ENCODE peak calls at places on chromosomes 4 and X, in seven cellular contexts. X is heart left ventricle, O is GM20000, V is lower leg skin, Q is dorsolateral prefrontal cortex, S is tibial artery, R is HCT116. I is an unnamed sample.

GRCh38 chr4:150482581-150482980 is 99.4 kb upstream of the MAB21L2 start:
- DNase-seq in S (no peak), O (no peak), V (no peak), R (no peak), X (no peak), Q (no peak), I (no peak)

GRCh38 chr4:185587444-185588161 is 52.3 kb upstream of the PDLIM3 start:
- DNase-seq in V (no peak), O (peak), Q (no peak), S (no peak), X (no peak), R (no peak), I (peak)

GRCh38 chr4:78688385-78688784 is 87.8 kb upstream of the BMP2K start:
- DNase-seq in R (no peak), O (no peak), V (no peak), S (no peak), X (no peak), Q (no peak), I (no peak)

GRCh38 chr4:31613946-31614623 is 893.9 kb downstream of the PCDH7 start:
- DNase-seq in V (no peak), Q (no peak), R (no peak), X (no peak), S (no peak), O (no peak), I (no peak)

GRCh38 chr4:53974561-53974960 is 89.8 kb downstream of the CHIC2 start:
- DNase-seq in X (no peak), R (no peak), Q (no peak), V (no peak), S (no peak), O (no peak), I (no peak)

GRCh38 chrX:7318246-7318645 is 170.3 kb upstream of the PUDP start:
- DNase-seq in X (no peak), Q (no peak), V (no peak), R (no peak), O (no peak), S (no peak), I (no peak)

GRCh38 chr4:21769404-21770147 is 179.0 kb downstream of the KCNIP4 start:
- DNase-seq in O (no peak), S (no peak), V (no peak), R (no peak), X (no peak), Q (no peak), I (no peak)

GRCh38 chr4:123116412-123116811 is 194.0 kb upstream of the NUDT6 start:
- DNase-seq in O (no peak), V (no peak), S (no peak), X (no peak), Q (no peak), R (no peak), I (no peak)

GRCh38 chr4:108492816-108493595 is 127.4 kb upstream of the RPL34 start:
- DNase-seq in Q (no peak), S (no peak), R (peak), V (no peak), X (no peak), O (no peak), I (no peak)

GRCh38 chrX:74420194-74421035 is 878 bp upstream of the SLC16A2 start:
- DNase-seq in R (no peak), O (peak), X (peak), V (peak), Q (peak), S (peak), I (no peak)

GRCh38 chr4:25921922-25922321 is 7.9 kb downstream of the SMIM20 start:
- DNase-seq in S (no peak), X (no peak), Q (no peak), V (no peak), R (no peak), O (no peak), I (no peak)

GRCh38 chr4:55887594-55887993 is 34.1 kb downstream of the EXOC1 start:
- DNase-seq in X (no peak), R (no peak), O (no peak), Q (no peak), S (no peak), V (no peak), I (no peak)

GRCh38 chr4:83851261-83852084 is 315.6 kb downstream of the GPAT3 start:
- DNase-seq in X (no peak), Q (no peak), R (peak), S (no peak), V (no peak), O (no peak), I (no peak)

GRCh38 chrX:108347800-108348199 is 90.4 kb downstream of the COL4A6 start:
- DNase-seq in O (no peak), X (no peak), S (no peak), Q (no peak), R (no peak), V (no peak), I (no peak)

GRCh38 chr4:20298986-20299385 is 47.3 kb downstream of the SLIT2 start:
- DNase-seq in Q (no peak), R (no peak), V (no peak), O (no peak), X (no peak), S (no peak), I (no peak)

GRCh38 chrX:30224541-30224940 is 5.9 kb upstream of the MAGEB3 start:
- DNase-seq in V (no peak), Q (no peak), X (no peak), R (no peak), S (no peak), O (no peak), I (no peak)

GRCh38 chr4:56128231-56128630 is 179.5 kb downstream of the CEP135 start:
- DNase-seq in O (no peak), V (no peak), Q (no peak), X (no peak), S (no peak), R (no peak), I (no peak)

GRCh38 chr4:103634236-103634635 is 85.5 kb downstream of the TACR3 start:
- DNase-seq in V (no peak), O (no peak), S (no peak), X (no peak), R (peak), Q (no peak), I (no peak)

GRCh38 chr4:118076958-118077766 is 42.9 kb downstream of the NDST3 start:
- DNase-seq in X (no peak), O (peak), V (no peak), R (peak), S (no peak), Q (no peak), I (no peak)

GRCh38 chr4:110970642-110971041 is 347.8 kb upstream of the PITX2 start:
- DNase-seq in Q (no peak), S (no peak), V (no peak), R (peak), O (peak), X (no peak), I (no peak)

GRCh38 chr4:58809366-58809765 is 1699.2 kb upstream of the IGFBP7 start:
- DNase-seq in Q (no peak), S (no peak), V (no peak), R (no peak), O (no peak), X (no peak), I (no peak)

GRCh38 chr4:21507439-21507838 is 441.1 kb downstream of the KCNIP4 start:
- DNase-seq in O (no peak), S (no peak), R (no peak), Q (no peak), V (no peak), X (no peak), I (no peak)

GRCh38 chr4:88158360-88159136 is at the start of gene ABCG2:
- DNase-seq in X (no peak), O (peak), R (no peak), S (no peak), Q (no peak), V (no peak), I (no peak)

DNA sequence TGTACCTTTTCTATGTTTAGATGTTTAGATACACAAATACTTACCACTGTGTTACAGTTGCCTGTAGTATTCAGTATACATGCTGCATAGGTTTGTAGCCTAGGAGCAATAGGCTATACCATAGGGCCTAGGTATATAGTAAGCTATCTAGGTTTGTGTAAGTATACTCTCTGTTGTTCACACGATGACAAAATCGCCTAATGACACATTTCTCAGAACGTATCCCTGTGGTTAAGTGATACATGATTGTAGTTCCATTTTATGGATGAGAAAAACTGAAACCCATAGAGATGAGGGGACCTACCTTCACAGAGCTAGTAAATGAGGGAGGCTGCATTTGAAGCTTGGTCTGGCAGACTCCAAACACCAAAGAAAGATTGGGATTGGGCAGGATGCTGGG is 79.4 kb upstream of the EFNB1 start:
- DNase-seq in R (no peak), O (no peak), V (no peak), S (no peak), Q (no peak), X (no peak), I (no peak)
- TF ChIP-seq CTCF in R (no peak), O (no peak), V (no peak), S (no peak), Q (no peak), X (no peak), I (no peak)

GRCh38 chr4:153271820-153272219 is 67.6 kb downstream of the TRIM2 start:
- DNase-seq in O (no peak), Q (no peak), S (no peak), R (no peak), V (no peak), X (no peak), I (no peak)

GRCh38 chr4:153267915-153268694 is 63.9 kb downstream of the TRIM2 start:
- DNase-seq in V (no peak), R (no peak), X (no peak), Q (no peak), S (no peak), O (no peak), I (no peak)

GRCh38 chr4:153270361-153270760 is 66.1 kb downstream of the TRIM2 start:
- DNase-seq in X (no peak), O (no peak), R (no peak), S (no peak), V (no peak), Q (no peak), I (no peak)

GRCh38 chr4:153267013-153267412 is 62.8 kb downstream of the TRIM2 start:
- DNase-seq in R (no peak), X (no peak), S (no peak), Q (no peak), V (no peak), O (no peak), I (no peak)

GRCh38 chr4:153269223-153269990 is 65.2 kb downstream of the TRIM2 start:
- DNase-seq in R (no peak), V (no peak), Q (no peak), S (no peak), O (no peak), X (no peak), I (no peak)
- TF ChIP-seq CTCF in R (no peak), V (no peak), Q (no peak), S (no peak), O (no peak), X (no peak), I (no peak)

GRCh38 chr4:6702761-6703160 is 6.9 kb downstream of the MRFAP1L1 start:
- DNase-seq in S (no peak), R (no peak), O (no peak), Q (no peak), X (no peak), V (no peak), I (no peak)

GRCh38 chr4:6703786-6704185 is 5.9 kb downstream of the MRFAP1L1 start:
- DNase-seq in V (no peak), S (no peak), R (no peak), O (no peak), X (no peak), Q (no peak), I (no peak)

GRCh38 chr4:6705638-6706037 is 4.0 kb downstream of the MRFAP1L1 start:
- DNase-seq in X (no peak), R (no peak), S (no peak), Q (no peak), O (no peak), V (no peak), I (no peak)

GRCh38 chr4:6699903-6700302 is 6.2 kb downstream of the S100P start:
- DNase-seq in O (no peak), Q (no peak), X (no peak), V (no peak), R (no peak), S (no peak), I (no peak)

DNA sequence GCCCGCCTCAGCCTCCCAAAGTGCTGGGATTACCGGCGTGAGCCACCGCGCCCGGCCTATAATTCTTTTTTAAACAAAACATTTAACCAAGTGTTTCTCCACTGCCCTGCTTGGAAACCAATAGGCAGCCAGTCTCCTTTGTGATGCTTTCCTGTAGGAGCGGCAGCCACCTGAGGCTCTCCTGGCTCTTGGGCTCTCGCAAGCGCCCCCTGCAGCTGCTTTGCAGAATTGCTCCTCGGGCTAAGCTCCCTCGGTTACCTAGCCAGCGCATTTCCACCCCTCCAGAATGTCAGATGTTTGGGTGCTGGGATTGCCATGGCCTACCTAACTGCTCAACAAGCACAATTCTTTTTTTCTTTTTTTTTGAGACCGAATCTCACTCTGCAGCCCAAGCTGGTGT is 7.7 kb downstream of the S100P start:
- DNase-seq in V (no peak), S (no peak), O (no peak), X (no peak), R (no peak), Q (no peak), I (peak)
- TF ChIP-seq CTCF in V (no peak), S (no peak), O (peak), X (peak), R (peak), Q (no peak), I (peak)

GRCh38 chrX:139972113-139972512 is 6.8 kb upstream of the CXorf66 start:
- DNase-seq in X (no peak), R (no peak), V (no peak), S (no peak), O (no peak), Q (no peak), I (no peak)

GRCh38 chrX:139971394-139971749 is 6.1 kb upstream of the CXorf66 start:
- DNase-seq in R (no peak), O (no peak), V (no peak), S (no peak), Q (no peak), X (no peak), I (no peak)

GRCh38 chrX:139965421-139965820 is at the start of gene CXorf66:
- DNase-seq in S (no peak), R (no peak), V (no peak), X (no peak), O (no peak), Q (no peak), I (no peak)

GRCh38 chrX:139969286-139969685 is 4.0 kb upstream of the CXorf66 start:
- DNase-seq in S (no peak), R (no peak), Q (no peak), X (no peak), O (no peak), V (no peak), I (no peak)

DNA sequence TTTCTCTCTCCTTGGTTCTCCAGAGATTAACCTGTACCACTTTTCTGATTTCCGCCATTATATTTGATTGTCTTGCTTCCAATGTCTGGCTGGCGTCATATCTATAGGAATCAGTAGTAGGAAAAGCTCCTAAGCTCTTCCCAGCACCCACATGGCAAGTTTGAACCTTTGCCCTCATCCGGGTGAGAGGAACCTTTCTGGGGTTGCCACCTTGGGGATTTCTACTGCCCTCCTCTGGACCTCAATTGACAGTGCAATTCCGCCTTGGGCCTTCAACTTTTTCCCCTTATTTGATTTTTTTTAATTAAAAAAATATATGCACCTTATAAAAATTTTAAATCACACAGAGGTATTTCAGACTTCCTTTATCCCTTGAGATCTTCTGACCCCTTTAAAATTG is 2.0 kb upstream of the CXorf66 start:
- DNase-seq in S (no peak), R (no peak), X (no peak), V (no peak), O (peak), Q (no peak), I (no peak)
- TF ChIP-seq CTCF in S (no peak), R (no peak), X (peak), V (no peak), O (no peak), Q (no peak), I (no peak)

DNA sequence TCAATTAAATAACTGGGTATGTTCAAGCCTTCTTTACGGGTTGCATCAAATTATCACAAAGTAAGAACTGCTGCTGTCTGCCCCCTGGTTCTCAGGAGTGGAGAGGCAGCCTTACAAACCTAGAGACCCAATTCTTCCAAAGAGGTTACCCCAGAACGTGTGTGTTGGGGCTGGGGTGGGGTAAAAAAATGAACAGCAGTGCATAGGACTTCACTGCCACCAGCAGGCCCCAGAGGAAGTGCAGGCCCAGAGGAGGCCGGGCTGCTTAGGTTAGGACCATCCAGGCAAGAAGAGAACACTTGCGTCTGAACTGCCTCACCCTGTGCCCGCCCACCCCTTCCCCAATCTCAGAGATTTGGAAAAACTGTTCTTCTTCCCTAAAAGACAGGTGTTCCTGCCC is 1.5 kb upstream of the NWD2 start:
- DNase-seq in R (no peak), S (no peak), V (no peak), O (peak), X (no peak), Q (no peak), I (no peak)
- TF ChIP-seq CTCF in R (no peak), S (no peak), V (no peak), O (no peak), X (no peak), Q (no peak), I (no peak)

GRCh38 chr4:2461246-2461960 is 7.5 kb upstream of the RNF4 start:
- DNase-seq in Q (no peak), O (no peak), X (no peak), R (no peak), S (no peak), V (no peak), I (no peak)

GRCh38 chr4:2465032-2465431 is 3.9 kb upstream of the RNF4 start:
- DNase-seq in Q (no peak), V (no peak), S (no peak), O (no peak), X (no peak), R (no peak), I (no peak)

GRCh38 chr4:2459589-2460349 is 9.1 kb upstream of the RNF4 start:
- DNase-seq in R (no peak), O (no peak), X (no peak), Q (no peak), S (no peak), V (no peak), I (no peak)

GRCh38 chr4:2462992-2463762 is 5.7 kb upstream of the RNF4 start:
- DNase-seq in R (no peak), Q (no peak), V (no peak), S (no peak), X (no peak), O (no peak), I (no peak)

DNA sequence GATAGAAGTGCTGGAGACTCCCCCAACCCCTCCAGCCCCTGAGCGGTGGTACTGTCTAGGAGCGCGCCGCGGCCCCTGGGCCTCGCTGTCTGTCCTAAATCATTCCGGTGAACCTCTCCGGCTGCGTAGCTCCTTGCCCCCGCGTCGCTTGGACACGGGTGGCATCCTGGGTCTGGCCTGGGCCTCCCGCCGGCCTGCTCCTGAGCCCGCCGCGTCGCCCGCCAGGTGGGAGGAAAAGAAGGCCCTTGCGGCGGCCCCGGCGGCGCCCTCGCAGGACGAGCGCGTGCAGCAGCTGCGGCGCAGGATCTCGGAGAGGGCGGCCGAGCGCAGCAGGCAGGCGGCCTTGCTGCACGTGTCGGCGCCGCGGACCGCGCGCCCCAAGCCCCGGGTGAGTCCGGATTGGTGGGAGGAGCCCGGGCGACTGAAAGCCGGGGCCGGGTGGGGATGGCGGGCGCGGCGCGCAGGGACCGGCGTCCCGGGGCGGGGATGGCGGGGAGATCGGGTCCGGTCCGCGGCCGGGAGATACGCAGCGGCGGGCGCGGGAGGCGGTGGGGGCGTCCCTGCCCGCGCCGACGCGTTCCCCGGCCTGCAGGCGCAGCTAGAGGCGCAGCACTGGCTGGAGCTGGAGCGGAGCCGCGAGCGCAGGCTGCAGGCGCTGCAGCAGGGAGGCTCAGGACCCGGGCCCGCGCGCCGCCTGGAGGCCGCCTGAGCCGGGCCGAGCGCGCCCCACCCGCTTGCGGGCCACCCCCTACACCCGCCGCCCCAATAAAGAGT is 6.5 kb upstream of the RNF4 start:
- DNase-seq in Q (peak), O (peak), X (peak), V (no peak), R (peak), S (peak), I (peak)
- TF ChIP-seq CTCF in Q (peak), O (peak), X (peak), V (no peak), R (no peak), S (peak), I (peak)

GRCh38 chr4:80335554-80336358 is at the start of gene CFAP299:
- DNase-seq in R (peak), Q (peak), S (peak), X (peak), V (peak), O (peak), I (peak)
- TF ChIP-seq CTCF in R (peak), Q (peak), S (no peak), X (peak), V (no peak), O (peak), I (no peak)

I was measured in natural killer cell.